ENCODE peak calls at places on chromosomes 6 and 20, in ten cellular contexts. L, H, V, G, W, B, N, M, P and X are unnamed samples.

GRCh38 chr6:69383627-69384026 is 413.2 kb downstream of the LMBRD1 start:
- ATAC-seq in L (no peak), H (no peak), V (no peak), G (no peak), W (no peak), B (no peak), N (no peak), M (no peak), P (no peak), X (no peak)

GRCh38 chr6:18323935-18324707 is 59.8 kb upstream of the DEK start:
- ATAC-seq in L (no peak), H (peak), V (peak), G (no peak), W (peak), B (peak), N (peak), M (peak), P (peak), X (peak)

GRCh38 chr6:156953125-156953477 is 175.9 kb downstream of the ARID1B start:
- ATAC-seq in L (no peak), H (peak), V (no peak), G (no peak), W (no peak), B (no peak), N (no peak), M (peak), P (peak), X (no peak)

GRCh38 chr20:19981091-19981490 is 36.1 kb upstream of the NAA20 start:
- ATAC-seq in L (no peak), H (no peak), V (no peak), G (no peak), W (peak), B (no peak), N (peak), M (no peak), P (no peak), X (no peak)

GRCh38 chr20:8981482-8981881 is 87.4 kb upstream of the PLCB4 start:
- ATAC-seq in L (no peak), H (no peak), V (no peak), G (no peak), W (no peak), B (no peak), N (no peak), M (peak), P (no peak), X (no peak)

GRCh38 chr6:138724015-138724414 is 49.6 kb upstream of the CCDC28A start:
- ATAC-seq in L (no peak), H (no peak), V (peak), G (no peak), W (peak), B (no peak), N (no peak), M (no peak), P (no peak), X (no peak)

GRCh38 chr6:43803783-43804549 is 34.0 kb downstream of the VEGFA start:
- ATAC-seq in L (no peak), H (peak), V (peak), G (peak), W (no peak), B (peak), N (no peak), M (no peak), P (no peak), X (peak)

GRCh38 chr6:120141601-120142000 is 792.0 kb upstream of the MAN1A1 start:
- ATAC-seq in L (no peak), H (no peak), V (no peak), G (no peak), W (no peak), B (no peak), N (no peak), M (no peak), P (no peak), X (no peak)

GRCh38 chr6:164085552-164086325 is 671.2 kb downstream of the QKI start:
- ATAC-seq in L (no peak), H (peak), V (no peak), G (no peak), W (peak), B (no peak), N (peak), M (peak), P (no peak), X (no peak)

GRCh38 chr20:41038149-41038877 is 9.7 kb downstream of the TOP1 start:
- ATAC-seq in L (no peak), H (no peak), V (no peak), G (no peak), W (no peak), B (no peak), N (no peak), M (no peak), P (no peak), X (no peak)

GRCh38 chr6:82040405-82041221 is 206.9 kb downstream of the IBTK start:
- ATAC-seq in L (no peak), H (peak), V (peak), G (peak), W (peak), B (peak), N (peak), M (peak), P (peak), X (peak)

GRCh38 chr20:1204061-1204460 is 807 bp downstream of the C20orf202 start:
- ATAC-seq in L (no peak), H (no peak), V (peak), G (no peak), W (peak), B (no peak), N (peak), M (peak), P (no peak), X (no peak)

GRCh38 chr6:169965657-169966311 is 214.4 kb downstream of the ERMARD start:
- ATAC-seq in L (no peak), H (no peak), V (no peak), G (no peak), W (no peak), B (no peak), N (no peak), M (no peak), P (no peak), X (no peak)

GRCh38 chr6:39865011-39865888 is 69.0 kb downstream of the MOCS1 start:
- ATAC-seq in L (no peak), H (peak), V (peak), G (no peak), W (peak), B (no peak), N (peak), M (peak), P (no peak), X (peak)

GRCh38 chr20:24611360-24612140 is 142.1 kb downstream of the SYNDIG1 start:
- ATAC-seq in L (no peak), H (no peak), V (no peak), G (no peak), W (peak), B (no peak), N (peak), M (no peak), P (no peak), X (no peak)

GRCh38 chr6:133394630-133395029 is 153.5 kb downstream of the EYA4 start:
- ATAC-seq in L (no peak), H (no peak), V (no peak), G (no peak), W (peak), B (no peak), N (no peak), M (no peak), P (no peak), X (no peak)

GRCh38 chr6:38982470-38982869 is 66.1 kb upstream of the GLP1R start:
- ATAC-seq in L (no peak), H (no peak), V (peak), G (no peak), W (no peak), B (no peak), N (no peak), M (no peak), P (no peak), X (no peak)

GRCh38 chr20:25541676-25542075 is 43.7 kb downstream of the NINL start:
- ATAC-seq in L (no peak), H (no peak), V (no peak), G (no peak), W (no peak), B (no peak), N (no peak), M (peak), P (peak), X (no peak)

GRCh38 chr6:41583576-41583975 is 37.4 kb downstream of the FOXP4 start:
- ATAC-seq in L (no peak), H (no peak), V (no peak), G (no peak), W (no peak), B (no peak), N (no peak), M (no peak), P (no peak), X (no peak)

GRCh38 chr6:52045033-52045432 is 42.4 kb downstream of the PKHD1 start:
- ATAC-seq in L (no peak), H (no peak), V (no peak), G (no peak), W (no peak), B (no peak), N (no peak), M (no peak), P (no peak), X (no peak)

GRCh38 chr6:17714879-17715860 is 8.4 kb upstream of the NUP153 start:
- ATAC-seq in L (peak), H (peak), V (peak), G (peak), W (peak), B (peak), N (no peak), M (no peak), P (no peak), X (peak)

GRCh38 chr20:40600441-40601235 is 88.4 kb downstream of the MAFB start:
- ATAC-seq in L (no peak), H (no peak), V (no peak), G (no peak), W (no peak), B (no peak), N (no peak), M (no peak), P (no peak), X (no peak)

GRCh38 chr20:62381202-62381797 is 5.6 kb upstream of the RPS21 start:
- ATAC-seq in L (no peak), H (peak), V (no peak), G (no peak), W (peak), B (no peak), N (peak), M (no peak), P (no peak), X (no peak)

GRCh38 chr6:79269877-79270276 is 35.4 kb upstream of the HMGN3 start:
- ATAC-seq in L (no peak), H (peak), V (peak), G (no peak), W (peak), B (no peak), N (peak), M (peak), P (no peak), X (no peak)

GRCh38 chr6:42790549-42791181 is 8.8 kb downstream of the BICRAL start:
- ATAC-seq in L (peak), H (peak), V (peak), G (peak), W (peak), B (peak), N (peak), M (no peak), P (no peak), X (no peak)

GRCh38 chr6:27650620-27651370 is 177.9 kb upstream of the ZNF184 start:
- ATAC-seq in L (peak), H (peak), V (peak), G (peak), W (no peak), B (peak), N (no peak), M (no peak), P (no peak), X (peak)